ENCODE peak calls at places on chromosomes 6 and 20, in four cellular contexts. V, D, F and Y are unnamed samples.

GRCh38 chr6:116648161-116648560 is 20.4 kb downstream of the ZUP1 start:
- DNase-seq in D (no peak), F (peak; percentile 51), V (no peak), Y (no peak)

GRCh38 chr6:40587240-40588069 is at the start of gene LRFN2:
- DNase-seq in D (peak; percentile 10), V (peak; percentile 70), F (peak; percentile 59), Y (peak; percentile 17)

GRCh38 chr6:10584607-10585006 is 63.5 kb downstream of the GCNT2 start:
- DNase-seq in V (no peak), F (no peak), D (no peak), Y (no peak)

GRCh38 chr6:17938885-17939284 is 48.5 kb downstream of the KIF13A start:
- DNase-seq in F (peak; percentile 68), D (no peak), V (no peak), Y (peak; percentile 59)

GRCh38 chr6:125307150-125307838 is 5.5 kb upstream of the HDDC2 start:
- DNase-seq in D (no peak), V (no peak), F (peak; percentile 58), Y (no peak)

GRCh38 chr6:89859744-89860143 is 30.1 kb downstream of the CASP8AP2 start:
- DNase-seq in F (no peak), D (no peak), V (no peak), Y (no peak)

GRCh38 chr6:83758533-83758932 is 49.6 kb upstream of the SNAP91 start:
- DNase-seq in D (no peak), F (no peak), V (no peak), Y (no peak)

GRCh38 chr6:87574237-87574636 is 15.6 kb downstream of the RARS2 start:
- DNase-seq in V (no peak), D (no peak), F (no peak), Y (no peak)

GRCh38 chr20:12949429-12949980 is 59.3 kb upstream of the SPTLC3 start:
- DNase-seq in D (no peak), F (no peak), V (no peak), Y (no peak)

GRCh38 chr6:158042245-158042798 is 60.7 kb downstream of the SYNJ2 start:
- DNase-seq in F (peak; percentile 85), V (no peak), D (peak; percentile 74), Y (no peak)

GRCh38 chr20:48286571-48287551 is 501.6 kb upstream of the SULF2 start:
- DNase-seq in V (no peak), D (no peak), F (peak; percentile 11), Y (no peak)

GRCh38 chr6:85015396-85015990 is 251.1 kb upstream of the TBX18 start:
- DNase-seq in V (peak; percentile 52), D (peak; percentile 31), F (peak; percentile 85), Y (no peak)

GRCh38 chr6:19325335-19325789 is 511.8 kb upstream of the ID4 start:
- DNase-seq in F (no peak), D (no peak), V (no peak), Y (no peak)